ENCODE peak calls at places on chromosomes 5 and 9, in seven cellular contexts. One of them, this sample, is unnamed.

GRCh38 chr5:28710360-28710759 is 1672.0 kb upstream of the CDH9 start:
- DNase-seq in CD4-positive, alpha-beta T cell: no peak
- DNase-seq in OCI-LY7: no peak
- DNase-seq in WTC11: no peak
- DNase-seq in HFF-Myc: no peak
- DNase-seq in suprapubic skin: no peak
- DNase-seq in pancreas: no peak
- DNase-seq in this sample: no peak

GRCh38 chr5:143409972-143410371 is 6.5 kb upstream of the NR3C1 start:
- DNase-seq in WTC11: no peak
- DNase-seq in suprapubic skin: no peak
- DNase-seq in CD4-positive, alpha-beta T cell: no peak
- DNase-seq in OCI-LY7: no peak
- DNase-seq in pancreas: no peak
- DNase-seq in HFF-Myc: no peak
- DNase-seq in this sample: no peak

GRCh38 chr9:127822108-127822507 is 19.4 kb downstream of the FPGS start:
- DNase-seq in HFF-Myc: no peak
- DNase-seq in suprapubic skin: no peak
- DNase-seq in OCI-LY7: no peak
- DNase-seq in pancreas: no peak
- DNase-seq in WTC11: no peak
- DNase-seq in CD4-positive, alpha-beta T cell: no peak
- DNase-seq in this sample: no peak

GRCh38 chr5:4868140-4868735 is 271.9 kb upstream of the ADAMTS16 start:
- DNase-seq in CD4-positive, alpha-beta T cell: no peak
- DNase-seq in WTC11: peak
- DNase-seq in OCI-LY7: peak
- DNase-seq in suprapubic skin: no peak
- DNase-seq in HFF-Myc: peak
- DNase-seq in pancreas: no peak
- DNase-seq in this sample: no peak

GRCh38 chr5:108830705-108831276 is 83.1 kb downstream of the FER start:
- DNase-seq in HFF-Myc: no peak
- DNase-seq in suprapubic skin: no peak
- DNase-seq in OCI-LY7: no peak
- DNase-seq in pancreas: no peak
- DNase-seq in CD4-positive, alpha-beta T cell: no peak
- DNase-seq in WTC11: no peak
- DNase-seq in this sample: no peak

GRCh38 chr5:117435203-117435602 is 860.6 kb upstream of the SEMA6A start:
- DNase-seq in WTC11: no peak
- DNase-seq in CD4-positive, alpha-beta T cell: no peak
- DNase-seq in OCI-LY7: no peak
- DNase-seq in HFF-Myc: no peak
- DNase-seq in pancreas: no peak
- DNase-seq in suprapubic skin: no peak
- DNase-seq in this sample: no peak

GRCh38 chr5:165714594-165714993 is 2209.2 kb downstream of the MAT2B start:
- DNase-seq in HFF-Myc: no peak
- DNase-seq in OCI-LY7: no peak
- DNase-seq in CD4-positive, alpha-beta T cell: no peak
- DNase-seq in pancreas: no peak
- DNase-seq in suprapubic skin: no peak
- DNase-seq in WTC11: no peak
- DNase-seq in this sample: no peak

GRCh38 chr9:97993000-97993399 is 9.9 kb downstream of the ANP32B start:
- DNase-seq in HFF-Myc: no peak
- DNase-seq in WTC11: no peak
- DNase-seq in pancreas: no peak
- DNase-seq in OCI-LY7: peak
- DNase-seq in suprapubic skin: no peak
- DNase-seq in CD4-positive, alpha-beta T cell: no peak
- DNase-seq in this sample: no peak

GRCh38 chr9:137619240-137620090 is 660 bp downstream of the EHMT1 start:
- DNase-seq in suprapubic skin: no peak
- DNase-seq in pancreas: peak
- DNase-seq in HFF-Myc: no peak
- DNase-seq in CD4-positive, alpha-beta T cell: no peak
- DNase-seq in OCI-LY7: peak
- DNase-seq in WTC11: peak
- DNase-seq in this sample: no peak

GRCh38 chr5:105263522-105263921 is 1700.9 kb upstream of the NUDT12 start:
- DNase-seq in OCI-LY7: no peak
- DNase-seq in HFF-Myc: no peak
- DNase-seq in pancreas: no peak
- DNase-seq in suprapubic skin: no peak
- DNase-seq in CD4-positive, alpha-beta T cell: no peak
- DNase-seq in WTC11: no peak
- DNase-seq in this sample: no peak

GRCh38 chr5:50724262-50724661 is 57.8 kb downstream of the PARP8 start:
- DNase-seq in HFF-Myc: no peak
- DNase-seq in WTC11: no peak
- DNase-seq in pancreas: no peak
- DNase-seq in CD4-positive, alpha-beta T cell: no peak
- DNase-seq in suprapubic skin: no peak
- DNase-seq in OCI-LY7: no peak
- DNase-seq in this sample: no peak

GRCh38 chr5:16539169-16539666 is 73.6 kb upstream of the ZNF622 start:
- DNase-seq in CD4-positive, alpha-beta T cell: no peak
- DNase-seq in HFF-Myc: peak
- DNase-seq in WTC11: no peak
- DNase-seq in pancreas: no peak
- DNase-seq in OCI-LY7: no peak
- DNase-seq in suprapubic skin: peak
- DNase-seq in this sample: no peak

GRCh38 chr9:7273575-7273974 is 515.8 kb downstream of the KDM4C start:
- DNase-seq in CD4-positive, alpha-beta T cell: no peak
- DNase-seq in pancreas: no peak
- DNase-seq in HFF-Myc: no peak
- DNase-seq in suprapubic skin: no peak
- DNase-seq in OCI-LY7: no peak
- DNase-seq in WTC11: no peak
- DNase-seq in this sample: no peak
- TF ChIP-seq CTCF in CD4-positive, alpha-beta T cell: no peak
- TF ChIP-seq CTCF in pancreas: peak
- TF ChIP-seq CTCF in HFF-Myc: peak
- TF ChIP-seq CTCF in suprapubic skin: peak
- TF ChIP-seq CTCF in OCI-LY7: no peak
- TF ChIP-seq CTCF in WTC11: no peak
- TF ChIP-seq CTCF in this sample: peak

GRCh38 chr5:114097570-114097969 is 264.3 kb upstream of the KCNN2 start:
- DNase-seq in OCI-LY7: no peak
- DNase-seq in HFF-Myc: no peak
- DNase-seq in suprapubic skin: no peak
- DNase-seq in pancreas: no peak
- DNase-seq in CD4-positive, alpha-beta T cell: no peak
- DNase-seq in WTC11: no peak
- DNase-seq in this sample: no peak

GRCh38 chr5:114099161-114099560 is 262.7 kb upstream of the KCNN2 start:
- DNase-seq in WTC11: no peak
- DNase-seq in OCI-LY7: no peak
- DNase-seq in CD4-positive, alpha-beta T cell: no peak
- DNase-seq in HFF-Myc: no peak
- DNase-seq in pancreas: no peak
- DNase-seq in suprapubic skin: no peak
- DNase-seq in this sample: no peak

GRCh38 chr5:114101153-114101552 is 260.7 kb upstream of the KCNN2 start:
- DNase-seq in HFF-Myc: peak
- DNase-seq in OCI-LY7: peak
- DNase-seq in suprapubic skin: no peak
- DNase-seq in CD4-positive, alpha-beta T cell: no peak
- DNase-seq in WTC11: no peak
- DNase-seq in pancreas: no peak
- DNase-seq in this sample: no peak
- TF ChIP-seq CTCF in HFF-Myc: peak
- TF ChIP-seq CTCF in OCI-LY7: peak
- TF ChIP-seq CTCF in suprapubic skin: peak
- TF ChIP-seq CTCF in CD4-positive, alpha-beta T cell: no peak
- TF ChIP-seq CTCF in WTC11: peak
- TF ChIP-seq CTCF in pancreas: peak
- TF ChIP-seq CTCF in this sample: peak

GRCh38 chr5:128083811-128084227 is 253 bp downstream of the SLC12A2 start:
- DNase-seq in WTC11: no peak
- DNase-seq in suprapubic skin: no peak
- DNase-seq in HFF-Myc: no peak
- DNase-seq in CD4-positive, alpha-beta T cell: no peak
- DNase-seq in OCI-LY7: no peak
- DNase-seq in pancreas: no peak
- DNase-seq in this sample: peak
- TF ChIP-seq CTCF in WTC11: no peak
- TF ChIP-seq CTCF in suprapubic skin: peak
- TF ChIP-seq CTCF in HFF-Myc: peak
- TF ChIP-seq CTCF in CD4-positive, alpha-beta T cell: no peak
- TF ChIP-seq CTCF in OCI-LY7: peak
- TF ChIP-seq CTCF in pancreas: no peak
- TF ChIP-seq CTCF in this sample: peak

GRCh38 chr5:160649304-160649703 is 202.7 kb downstream of the ATP10B start:
- DNase-seq in WTC11: peak
- DNase-seq in HFF-Myc: no peak
- DNase-seq in pancreas: no peak
- DNase-seq in suprapubic skin: no peak
- DNase-seq in CD4-positive, alpha-beta T cell: no peak
- DNase-seq in OCI-LY7: peak
- DNase-seq in this sample: no peak
- TF ChIP-seq CTCF in WTC11: peak
- TF ChIP-seq CTCF in HFF-Myc: no peak
- TF ChIP-seq CTCF in pancreas: no peak
- TF ChIP-seq CTCF in suprapubic skin: peak
- TF ChIP-seq CTCF in CD4-positive, alpha-beta T cell: no peak
- TF ChIP-seq CTCF in OCI-LY7: peak
- TF ChIP-seq CTCF in this sample: peak

GRCh38 chr9:135617538-135617900 is 21.8 kb downstream of the GLT6D1 start:
- DNase-seq in pancreas: peak
- DNase-seq in HFF-Myc: no peak
- DNase-seq in suprapubic skin: no peak
- DNase-seq in WTC11: no peak
- DNase-seq in OCI-LY7: no peak
- DNase-seq in CD4-positive, alpha-beta T cell: no peak
- DNase-seq in this sample: no peak

GRCh38 chr9:135614821-135615665 is 24.3 kb downstream of the GLT6D1 start:
- DNase-seq in suprapubic skin: no peak
- DNase-seq in WTC11: no peak
- DNase-seq in HFF-Myc: no peak
- DNase-seq in pancreas: peak
- DNase-seq in CD4-positive, alpha-beta T cell: no peak
- DNase-seq in OCI-LY7: no peak
- DNase-seq in this sample: peak

GRCh38 chr9:135613946-135614805 is 25.2 kb downstream of the GLT6D1 start:
- DNase-seq in suprapubic skin: no peak
- DNase-seq in CD4-positive, alpha-beta T cell: no peak
- DNase-seq in pancreas: peak
- DNase-seq in HFF-Myc: no peak
- DNase-seq in OCI-LY7: no peak
- DNase-seq in WTC11: no peak
- DNase-seq in this sample: peak

GRCh38 chr9:135616621-135617537 is 22.5 kb downstream of the GLT6D1 start:
- DNase-seq in HFF-Myc: no peak
- DNase-seq in OCI-LY7: no peak
- DNase-seq in suprapubic skin: no peak
- DNase-seq in pancreas: peak
- DNase-seq in WTC11: no peak
- DNase-seq in CD4-positive, alpha-beta T cell: no peak
- DNase-seq in this sample: peak

GRCh38 chr9:135615666-135616620 is 23.4 kb downstream of the GLT6D1 start:
- DNase-seq in OCI-LY7: no peak
- DNase-seq in HFF-Myc: no peak
- DNase-seq in CD4-positive, alpha-beta T cell: no peak
- DNase-seq in pancreas: peak
- DNase-seq in WTC11: no peak
- DNase-seq in suprapubic skin: no peak
- DNase-seq in this sample: peak
- TF ChIP-seq CTCF in OCI-LY7: no peak
- TF ChIP-seq CTCF in HFF-Myc: peak
- TF ChIP-seq CTCF in CD4-positive, alpha-beta T cell: no peak
- TF ChIP-seq CTCF in pancreas: no peak
- TF ChIP-seq CTCF in WTC11: no peak
- TF ChIP-seq CTCF in suprapubic skin: no peak
- TF ChIP-seq CTCF in this sample: no peak

GRCh38 chr5:164422400-164422799 is 917.0 kb downstream of the MAT2B start:
- DNase-seq in CD4-positive, alpha-beta T cell: no peak
- DNase-seq in pancreas: no peak
- DNase-seq in suprapubic skin: no peak
- DNase-seq in HFF-Myc: no peak
- DNase-seq in WTC11: peak
- DNase-seq in OCI-LY7: no peak
- DNase-seq in this sample: no peak
- TF ChIP-seq CTCF in CD4-positive, alpha-beta T cell: no peak
- TF ChIP-seq CTCF in pancreas: no peak
- TF ChIP-seq CTCF in suprapubic skin: no peak
- TF ChIP-seq CTCF in HFF-Myc: no peak
- TF ChIP-seq CTCF in WTC11: peak
- TF ChIP-seq CTCF in OCI-LY7: no peak
- TF ChIP-seq CTCF in this sample: peak

GRCh38 chr9:89428901-89429890 is 68.7 kb downstream of the SEMA4D start:
- DNase-seq in CD4-positive, alpha-beta T cell: peak
- DNase-seq in WTC11: peak
- DNase-seq in HFF-Myc: no peak
- DNase-seq in suprapubic skin: no peak
- DNase-seq in pancreas: no peak
- DNase-seq in OCI-LY7: peak
- DNase-seq in this sample: peak
- TF ChIP-seq CTCF in CD4-positive, alpha-beta T cell: peak
- TF ChIP-seq CTCF in WTC11: peak
- TF ChIP-seq CTCF in HFF-Myc: peak
- TF ChIP-seq CTCF in suprapubic skin: peak
- TF ChIP-seq CTCF in pancreas: no peak
- TF ChIP-seq CTCF in OCI-LY7: peak
- TF ChIP-seq CTCF in this sample: peak

This sample was measured in chondrocyte.